ENCODE peak calls at places on chromosome 10, in five cellular contexts. R, G, C, T and H are unnamed samples.

GRCh38 chr10:93572606-93573005 is 6.1 kb downstream of the FFAR4 start:
- DNase-seq in R (no peak), G (no peak), C (no peak), T (no peak), H (no peak)

GRCh38 chr10:132165416-132165980 is 21.2 kb upstream of the DPYSL4 start:
- DNase-seq in R (no peak), G (no peak), C (no peak), T (peak; percentile 32), H (no peak)

GRCh38 chr10:103241262-103242011 is 4.2 kb upstream of the RPEL1 start:
- DNase-seq in R (peak; percentile 18), G (peak; percentile 65), C (no peak), T (peak; percentile 73), H (peak; percentile 90)

GRCh38 chr10:10977978-10978377 is 39.7 kb upstream of the CELF2 start:
- DNase-seq in R (no peak), G (no peak), C (no peak), T (no peak), H (no peak)

GRCh38 chr10:124125305-124126116 is 32.1 kb upstream of the CHST15 start:
- DNase-seq in R (no peak), G (no peak), C (peak; percentile 35), T (no peak), H (no peak)

GRCh38 chr10:69956833-69957230 is 95.8 kb upstream of the MACROH2A2 start:
- DNase-seq in R (no peak), G (no peak), C (peak; percentile 1), T (no peak), H (no peak)

GRCh38 chr10:86255405-86256251 is 111.0 kb downstream of the GRID1 start:
- DNase-seq in R (no peak), G (no peak), C (no peak), T (no peak), H (no peak)

GRCh38 chr10:80498833-80499671 is 38.6 kb upstream of the SH2D4B start:
- DNase-seq in R (peak; percentile 66), G (peak; percentile 93), C (no peak), T (peak; percentile 94), H (peak; percentile 94)

GRCh38 chr10:70255329-70256299 is 22.4 kb upstream of the PPA1 start:
- DNase-seq in R (peak; percentile 65), G (peak; percentile 79), C (no peak), T (peak; percentile 69), H (peak; percentile 61)

GRCh38 chr10:24128066-24128751 is 80.7 kb upstream of the KIAA1217 start:
- DNase-seq in R (no peak), G (no peak), C (no peak), T (no peak), H (no peak)

GRCh38 chr10:32650246-32650655 is 204.3 kb downstream of the CCDC7 start:
- DNase-seq in R (no peak), G (peak; percentile 1), C (no peak), T (no peak), H (no peak)

GRCh38 chr10:17273403-17273802 is 45.4 kb downstream of the VIM start:
- DNase-seq in R (no peak), G (peak; percentile 64), C (no peak), T (no peak), H (peak; percentile 66)

GRCh38 chr10:1316806-1317131 is 260.6 kb downstream of the WDR37 start:
- DNase-seq in R (no peak), G (no peak), C (no peak), T (no peak), H (no peak)

GRCh38 chr10:73591578-73591902 is 398 bp upstream of the USP54 start:
- DNase-seq in R (no peak), G (no peak), C (no peak), T (no peak), H (no peak)

GRCh38 chr10:97412891-97413304 is 11.8 kb upstream of the RRP12 start:
- DNase-seq in R (no peak), G (no peak), C (no peak), T (no peak), H (peak; percentile 88)

GRCh38 chr10:132195366-132196075 is 8.8 kb downstream of the DPYSL4 start:
- DNase-seq in R (no peak), G (no peak), C (no peak), T (no peak), H (no peak)

GRCh38 chr10:62917475-62918238 is 101.5 kb upstream of the EGR2 start:
- DNase-seq in R (no peak), G (no peak), C (no peak), T (no peak), H (no peak)

GRCh38 chr10:83961620-83962019 is 177.7 kb upstream of the GHITM start:
- DNase-seq in R (no peak), G (no peak), C (no peak), T (no peak), H (no peak)

GRCh38 chr10:131920151-131920550 is 19.3 kb downstream of the PPP2R2D start:
- DNase-seq in R (no peak), G (no peak), C (no peak), T (no peak), H (no peak)

GRCh38 chr10:30759423-30759822 is 129.9 kb upstream of the LYZL2 start:
- DNase-seq in R (no peak), G (peak; percentile 12), C (no peak), T (no peak), H (no peak)

GRCh38 chr10:125857185-125857760 is 23.8 kb downstream of the DHX32 start:
- DNase-seq in R (no peak), G (no peak), C (no peak), T (no peak), H (no peak)

GRCh38 chr10:2980791-2981360 is 86.5 kb upstream of the PFKP start:
- DNase-seq in R (no peak), G (peak; percentile 54), C (no peak), T (no peak), H (peak; percentile 99)

GRCh38 chr10:118246340-118247247 is 95.5 kb downstream of the FAM204A start:
- DNase-seq in R (no peak), G (no peak), C (peak; percentile 17), T (no peak), H (no peak)

GRCh38 chr10:45673074-45673628 is 579 bp upstream of the ZFAND4 start:
- DNase-seq in R (no peak), G (no peak), C (peak; percentile 17), T (no peak), H (no peak)

GRCh38 chr10:48482207-48482606 is 122.7 kb downstream of the ARHGAP22 start:
- DNase-seq in R (no peak), G (no peak), C (no peak), T (no peak), H (no peak)

GRCh38 chr10:58746470-58747185 is 234.0 kb downstream of the BICC1 start:
- DNase-seq in R (no peak), G (no peak), C (no peak), T (no peak), H (no peak)

GRCh38 chr10:51074238-51075028 is at the start of gene PRKG1:
- DNase-seq in R (peak; percentile 49), G (peak; percentile 80), C (peak; percentile 81), T (peak; percentile 79), H (no peak)

GRCh38 chr10:118873738-118874105 is 119.0 kb upstream of the CACUL1 start:
- DNase-seq in R (no peak), G (no peak), C (no peak), T (no peak), H (peak; percentile 48)

GRCh38 chr10:68154211-68154497 is 44.9 kb downstream of the MYPN start:
- DNase-seq in R (peak; percentile 39), G (peak; percentile 33), C (no peak), T (no peak), H (no peak)

GRCh38 chr10:58531084-58531695 is 18.5 kb downstream of the BICC1 start:
- DNase-seq in R (peak; percentile 50), G (peak; percentile 62), C (peak; percentile 69), T (no peak), H (peak; percentile 62)

GRCh38 chr10:79140083-79140793 is 71.5 kb downstream of the ZMIZ1 start:
- DNase-seq in R (no peak), G (no peak), C (no peak), T (no peak), H (peak; percentile 44)

GRCh38 chr10:1731592-1731991 is 5.7 kb downstream of the ADARB2 start:
- DNase-seq in R (no peak), G (no peak), C (no peak), T (no peak), H (no peak)